ENCODE peak calls at places on chromosomes 5 and 9, in nine cellular contexts. One of them, this sample, is unnamed.

GRCh38 chr5:39517800-39518199 is 93.0 kb upstream of the DAB2 start:
- DNase-seq in cardiac fibroblast: peak
- DNase-seq in iris pigment epithelial cell: peak
- DNase-seq in Peyer's patch: no peak
- DNase-seq in HT-29: no peak
- DNase-seq in T-helper 2 cell: no peak
- DNase-seq in C1 segment of cervical spinal cord: no peak
- DNase-seq in NCI-H345: no peak
- DNase-seq in NCI-H2107: no peak
- DNase-seq in this sample: no peak

GRCh38 chr5:66134407-66134843 is 9.7 kb upstream of the SREK1 start:
- DNase-seq in NCI-H2107: no peak
- DNase-seq in Peyer's patch: no peak
- DNase-seq in C1 segment of cervical spinal cord: no peak
- DNase-seq in NCI-H345: no peak
- DNase-seq in HT-29: no peak
- DNase-seq in iris pigment epithelial cell: peak
- DNase-seq in cardiac fibroblast: peak
- DNase-seq in T-helper 2 cell: no peak
- DNase-seq in this sample: no peak

GRCh38 chr5:119913425-119913824 is 284.1 kb downstream of the FAM170A start:
- DNase-seq in iris pigment epithelial cell: no peak
- DNase-seq in C1 segment of cervical spinal cord: no peak
- DNase-seq in NCI-H2107: no peak
- DNase-seq in T-helper 2 cell: no peak
- DNase-seq in HT-29: no peak
- DNase-seq in NCI-H345: no peak
- DNase-seq in Peyer's patch: no peak
- DNase-seq in cardiac fibroblast: no peak
- DNase-seq in this sample: no peak

GRCh38 chr5:473344-474192 is 30.6 kb downstream of the EXOC3 start:
- DNase-seq in C1 segment of cervical spinal cord: peak
- DNase-seq in cardiac fibroblast: peak
- DNase-seq in iris pigment epithelial cell: peak
- DNase-seq in NCI-H2107: no peak
- DNase-seq in HT-29: peak
- DNase-seq in NCI-H345: peak
- DNase-seq in T-helper 2 cell: no peak
- DNase-seq in Peyer's patch: peak
- DNase-seq in this sample: peak

GRCh38 chr9:110330484-110331115 is 7.1 kb downstream of the TXNDC8 start:
- DNase-seq in C1 segment of cervical spinal cord: no peak
- DNase-seq in cardiac fibroblast: peak
- DNase-seq in NCI-H2107: no peak
- DNase-seq in HT-29: no peak
- DNase-seq in Peyer's patch: no peak
- DNase-seq in iris pigment epithelial cell: peak
- DNase-seq in T-helper 2 cell: no peak
- DNase-seq in NCI-H345: no peak
- DNase-seq in this sample: no peak

GRCh38 chr9:98550206-98550820 is 158.4 kb downstream of the GABBR2 start:
- DNase-seq in NCI-H345: no peak
- DNase-seq in NCI-H2107: no peak
- DNase-seq in T-helper 2 cell: no peak
- DNase-seq in Peyer's patch: no peak
- DNase-seq in HT-29: no peak
- DNase-seq in iris pigment epithelial cell: peak
- DNase-seq in C1 segment of cervical spinal cord: no peak
- DNase-seq in cardiac fibroblast: peak
- DNase-seq in this sample: no peak

GRCh38 chr5:948472-949274 is 56.0 kb downstream of the TRIP13 start:
- DNase-seq in NCI-H345: no peak
- DNase-seq in iris pigment epithelial cell: no peak
- DNase-seq in T-helper 2 cell: no peak
- DNase-seq in cardiac fibroblast: no peak
- DNase-seq in HT-29: no peak
- DNase-seq in NCI-H2107: no peak
- DNase-seq in Peyer's patch: no peak
- DNase-seq in C1 segment of cervical spinal cord: no peak
- DNase-seq in this sample: no peak

GRCh38 chr5:178218237-178218636 is 13.9 kb downstream of the HNRNPAB start:
- DNase-seq in NCI-H2107: no peak
- DNase-seq in Peyer's patch: no peak
- DNase-seq in C1 segment of cervical spinal cord: no peak
- DNase-seq in NCI-H345: no peak
- DNase-seq in cardiac fibroblast: no peak
- DNase-seq in T-helper 2 cell: no peak
- DNase-seq in HT-29: no peak
- DNase-seq in iris pigment epithelial cell: no peak
- DNase-seq in this sample: no peak

GRCh38 chr5:71938886-71939285 is 168.4 kb upstream of the MAP1B start:
- DNase-seq in T-helper 2 cell: no peak
- DNase-seq in HT-29: peak
- DNase-seq in Peyer's patch: no peak
- DNase-seq in C1 segment of cervical spinal cord: peak
- DNase-seq in cardiac fibroblast: no peak
- DNase-seq in NCI-H2107: peak
- DNase-seq in NCI-H345: peak
- DNase-seq in iris pigment epithelial cell: no peak
- DNase-seq in this sample: peak

GRCh38 chr5:39214912-39215709 is 4.3 kb downstream of the FYB1 start:
- DNase-seq in C1 segment of cervical spinal cord: no peak
- DNase-seq in cardiac fibroblast: no peak
- DNase-seq in Peyer's patch: peak
- DNase-seq in T-helper 2 cell: no peak
- DNase-seq in NCI-H345: no peak
- DNase-seq in HT-29: no peak
- DNase-seq in NCI-H2107: no peak
- DNase-seq in iris pigment epithelial cell: no peak
- DNase-seq in this sample: no peak

GRCh38 chr5:102617187-102617856 is 118.5 kb upstream of the SLCO6A1 start:
- DNase-seq in T-helper 2 cell: no peak
- DNase-seq in Peyer's patch: no peak
- DNase-seq in NCI-H345: no peak
- DNase-seq in C1 segment of cervical spinal cord: no peak
- DNase-seq in cardiac fibroblast: no peak
- DNase-seq in NCI-H2107: no peak
- DNase-seq in HT-29: no peak
- DNase-seq in iris pigment epithelial cell: no peak
- DNase-seq in this sample: no peak

GRCh38 chr5:142690641-142691040 is 4.8 kb upstream of the FGF1 start:
- DNase-seq in Peyer's patch: no peak
- DNase-seq in T-helper 2 cell: no peak
- DNase-seq in NCI-H345: no peak
- DNase-seq in HT-29: no peak
- DNase-seq in C1 segment of cervical spinal cord: no peak
- DNase-seq in NCI-H2107: no peak
- DNase-seq in iris pigment epithelial cell: no peak
- DNase-seq in cardiac fibroblast: no peak
- DNase-seq in this sample: no peak

GRCh38 chr9:129023036-129023907 is 4.9 kb downstream of the SH3GLB2 start:
- DNase-seq in C1 segment of cervical spinal cord: no peak
- DNase-seq in iris pigment epithelial cell: peak
- DNase-seq in Peyer's patch: no peak
- DNase-seq in T-helper 2 cell: no peak
- DNase-seq in HT-29: no peak
- DNase-seq in NCI-H2107: peak
- DNase-seq in cardiac fibroblast: peak
- DNase-seq in NCI-H345: no peak
- DNase-seq in this sample: no peak

GRCh38 chr9:137178201-137178938 is 6.5 kb upstream of the TMEM210 start:
- DNase-seq in C1 segment of cervical spinal cord: no peak
- DNase-seq in NCI-H2107: no peak
- DNase-seq in T-helper 2 cell: no peak
- DNase-seq in HT-29: no peak
- DNase-seq in Peyer's patch: no peak
- DNase-seq in NCI-H345: no peak
- DNase-seq in cardiac fibroblast: no peak
- DNase-seq in iris pigment epithelial cell: no peak
- DNase-seq in this sample: no peak

GRCh38 chr5:93126634-93127033 is 454.4 kb downstream of the NR2F1-AS1 start:
- DNase-seq in C1 segment of cervical spinal cord: no peak
- DNase-seq in NCI-H2107: no peak
- DNase-seq in iris pigment epithelial cell: peak
- DNase-seq in T-helper 2 cell: no peak
- DNase-seq in HT-29: no peak
- DNase-seq in cardiac fibroblast: no peak
- DNase-seq in Peyer's patch: no peak
- DNase-seq in NCI-H345: no peak
- DNase-seq in this sample: no peak

GRCh38 chr5:168390491-168390890 is 95.8 kb upstream of the RARS1 start:
- DNase-seq in C1 segment of cervical spinal cord: no peak
- DNase-seq in Peyer's patch: no peak
- DNase-seq in iris pigment epithelial cell: no peak
- DNase-seq in NCI-H345: no peak
- DNase-seq in cardiac fibroblast: no peak
- DNase-seq in T-helper 2 cell: no peak
- DNase-seq in HT-29: no peak
- DNase-seq in NCI-H2107: no peak
- DNase-seq in this sample: no peak

GRCh38 chr5:73448072-73448432 is 525 bp downstream of the FOXD1 start:
- DNase-seq in NCI-H2107: no peak
- DNase-seq in Peyer's patch: no peak
- DNase-seq in NCI-H345: no peak
- DNase-seq in T-helper 2 cell: no peak
- DNase-seq in HT-29: no peak
- DNase-seq in cardiac fibroblast: no peak
- DNase-seq in iris pigment epithelial cell: peak
- DNase-seq in C1 segment of cervical spinal cord: no peak
- DNase-seq in this sample: peak

GRCh38 chr5:103228056-103228455 is 30.5 kb upstream of the MACIR start:
- DNase-seq in NCI-H345: no peak
- DNase-seq in HT-29: no peak
- DNase-seq in NCI-H2107: no peak
- DNase-seq in C1 segment of cervical spinal cord: no peak
- DNase-seq in iris pigment epithelial cell: no peak
- DNase-seq in T-helper 2 cell: no peak
- DNase-seq in Peyer's patch: no peak
- DNase-seq in cardiac fibroblast: no peak
- DNase-seq in this sample: no peak

GRCh38 chr5:151448038-151448985 is 909 bp downstream of the SLC36A1 start:
- DNase-seq in NCI-H2107: no peak
- DNase-seq in iris pigment epithelial cell: no peak
- DNase-seq in HT-29: peak
- DNase-seq in C1 segment of cervical spinal cord: peak
- DNase-seq in T-helper 2 cell: no peak
- DNase-seq in cardiac fibroblast: no peak
- DNase-seq in Peyer's patch: peak
- DNase-seq in NCI-H345: peak
- DNase-seq in this sample: peak

GRCh38 chr5:141915881-141916336 is 7.8 kb upstream of the DELE1 start:
- DNase-seq in HT-29: peak
- DNase-seq in Peyer's patch: no peak
- DNase-seq in cardiac fibroblast: no peak
- DNase-seq in NCI-H2107: no peak
- DNase-seq in T-helper 2 cell: no peak
- DNase-seq in NCI-H345: no peak
- DNase-seq in iris pigment epithelial cell: no peak
- DNase-seq in C1 segment of cervical spinal cord: no peak
- DNase-seq in this sample: no peak

GRCh38 chr5:137660349-137660817 is 75.5 kb downstream of the KLHL3 start:
- DNase-seq in Peyer's patch: peak
- DNase-seq in NCI-H345: peak
- DNase-seq in T-helper 2 cell: peak
- DNase-seq in cardiac fibroblast: peak
- DNase-seq in HT-29: peak
- DNase-seq in iris pigment epithelial cell: peak
- DNase-seq in C1 segment of cervical spinal cord: peak
- DNase-seq in NCI-H2107: peak
- DNase-seq in this sample: peak

GRCh38 chr9:37290881-37291485 is 131.5 kb upstream of the GRHPR start:
- DNase-seq in cardiac fibroblast: peak
- DNase-seq in T-helper 2 cell: no peak
- DNase-seq in iris pigment epithelial cell: peak
- DNase-seq in HT-29: no peak
- DNase-seq in NCI-H2107: no peak
- DNase-seq in C1 segment of cervical spinal cord: no peak
- DNase-seq in Peyer's patch: no peak
- DNase-seq in NCI-H345: no peak
- DNase-seq in this sample: peak

GRCh38 chr5:167561796-167562195 is 729.6 kb upstream of the WWC1 start:
- DNase-seq in NCI-H2107: no peak
- DNase-seq in Peyer's patch: no peak
- DNase-seq in NCI-H345: no peak
- DNase-seq in C1 segment of cervical spinal cord: no peak
- DNase-seq in HT-29: no peak
- DNase-seq in cardiac fibroblast: no peak
- DNase-seq in T-helper 2 cell: no peak
- DNase-seq in iris pigment epithelial cell: no peak
- DNase-seq in this sample: no peak

GRCh38 chr9:131837316-131837715 is 97.4 kb upstream of the RAPGEF1 start:
- DNase-seq in NCI-H2107: no peak
- DNase-seq in cardiac fibroblast: peak
- DNase-seq in Peyer's patch: no peak
- DNase-seq in C1 segment of cervical spinal cord: no peak
- DNase-seq in T-helper 2 cell: no peak
- DNase-seq in iris pigment epithelial cell: no peak
- DNase-seq in NCI-H345: no peak
- DNase-seq in HT-29: peak
- DNase-seq in this sample: no peak

GRCh38 chr9:78121488-78121887 is 89.9 kb upstream of the GNAQ start:
- DNase-seq in NCI-H345: peak
- DNase-seq in C1 segment of cervical spinal cord: peak
- DNase-seq in Peyer's patch: peak
- DNase-seq in HT-29: peak
- DNase-seq in NCI-H2107: peak
- DNase-seq in T-helper 2 cell: peak
- DNase-seq in cardiac fibroblast: peak
- DNase-seq in iris pigment epithelial cell: peak
- DNase-seq in this sample: peak

GRCh38 chr9:133780404-133780945 is 42.3 kb upstream of the SARDH start:
- DNase-seq in NCI-H345: no peak
- DNase-seq in NCI-H2107: no peak
- DNase-seq in C1 segment of cervical spinal cord: no peak
- DNase-seq in HT-29: no peak
- DNase-seq in cardiac fibroblast: no peak
- DNase-seq in Peyer's patch: no peak
- DNase-seq in T-helper 2 cell: no peak
- DNase-seq in iris pigment epithelial cell: no peak
- DNase-seq in this sample: no peak

GRCh38 chr5:172115541-172115982 is 72.5 kb downstream of the STK10 start:
- DNase-seq in C1 segment of cervical spinal cord: peak
- DNase-seq in HT-29: no peak
- DNase-seq in T-helper 2 cell: no peak
- DNase-seq in NCI-H345: no peak
- DNase-seq in iris pigment epithelial cell: no peak
- DNase-seq in NCI-H2107: no peak
- DNase-seq in cardiac fibroblast: no peak
- DNase-seq in Peyer's patch: peak
- DNase-seq in this sample: no peak

GRCh38 chr5:112210430-112211005 is 208.6 kb downstream of the EPB41L4A start:
- DNase-seq in HT-29: peak
- DNase-seq in cardiac fibroblast: peak
- DNase-seq in Peyer's patch: no peak
- DNase-seq in NCI-H2107: no peak
- DNase-seq in iris pigment epithelial cell: peak
- DNase-seq in NCI-H345: peak
- DNase-seq in T-helper 2 cell: no peak
- DNase-seq in C1 segment of cervical spinal cord: no peak
- DNase-seq in this sample: peak

GRCh38 chr9:35364817-35365585 is 124.9 kb upstream of the RUSC2 start:
- DNase-seq in HT-29: no peak
- DNase-seq in C1 segment of cervical spinal cord: no peak
- DNase-seq in Peyer's patch: no peak
- DNase-seq in NCI-H2107: no peak
- DNase-seq in NCI-H345: no peak
- DNase-seq in cardiac fibroblast: no peak
- DNase-seq in T-helper 2 cell: no peak
- DNase-seq in iris pigment epithelial cell: peak
- DNase-seq in this sample: no peak

GRCh38 chr5:39794511-39794910 is 369.7 kb upstream of the DAB2 start:
- DNase-seq in NCI-H2107: no peak
- DNase-seq in NCI-H345: no peak
- DNase-seq in iris pigment epithelial cell: peak
- DNase-seq in HT-29: no peak
- DNase-seq in C1 segment of cervical spinal cord: no peak
- DNase-seq in T-helper 2 cell: no peak
- DNase-seq in cardiac fibroblast: no peak
- DNase-seq in Peyer's patch: no peak
- DNase-seq in this sample: no peak

This sample was measured in LoVo.